ENCODE peak calls at places on chromosomes 7 and 10, in nine cellular contexts. S, T, F, U, I, J, P, C and R are unnamed samples.
A peak's percentile ranks its signal among the peaks of the same experiment; 100 is the strongest.

GRCh38 chr10:67608001-67608400 is 88.0 kb downstream of the CTNNA3 start:
- DNase-seq in S (no peak), T (no peak), F (no peak), U (no peak), I (no peak), J (no peak), P (no peak), C (no peak), R (no peak)

GRCh38 chr7:47008461-47008860 is 573.5 kb downstream of the TNS3 start:
- DNase-seq in S (no peak), T (no peak), F (no peak), U (no peak), I (no peak), J (no peak), P (no peak), C (no peak), R (no peak)

GRCh38 chr10:5947471-5948207 is 29.7 kb downstream of the IL15RA start:
- DNase-seq in S (no peak), T (no peak), F (no peak), U (no peak), I (no peak), J (no peak), P (no peak), C (no peak), R (no peak)

GRCh38 chr7:98365863-98366561 is 34.9 kb downstream of the BAIAP2L1 start:
- DNase-seq in S (no peak), T (no peak), F (no peak), U (no peak), I (peak; percentile 33), J (no peak), P (peak; percentile 74), C (no peak), R (no peak)

GRCh38 chr7:149267733-149268132 is 5.7 kb downstream of the ZNF783 start:
- DNase-seq in S (no peak), T (no peak), F (no peak), U (no peak), I (no peak), J (no peak), P (no peak), C (no peak), R (no peak)

GRCh38 chr7:82323806-82324205 is 119.8 kb downstream of the CACNA2D1 start:
- DNase-seq in S (no peak), T (no peak), F (no peak), U (no peak), I (no peak), J (no peak), P (no peak), C (no peak), R (no peak)

GRCh38 chr7:150415161-150416160 is 35.0 kb upstream of the GIMAP8 start:
- DNase-seq in S (no peak), T (no peak), F (peak; percentile 41), U (no peak), I (no peak), J (no peak), P (no peak), C (no peak), R (peak; percentile 34)

GRCh38 chr10:115045516-115045915 is 47.6 kb upstream of the ATRNL1 start:
- DNase-seq in S (no peak), T (no peak), F (peak; percentile 8), U (no peak), I (no peak), J (no peak), P (no peak), C (no peak), R (no peak)

GRCh38 chr7:133081119-133081604 is 728 bp downstream of the CHCHD3 start:
- DNase-seq in S (peak; percentile 15), T (peak; percentile 49), F (no peak), U (no peak), I (peak; percentile 30), J (no peak), P (no peak), C (no peak), R (peak; percentile 80)

GRCh38 chr7:147088916-147089315 is 972.3 kb downstream of the CNTNAP2 start:
- DNase-seq in S (no peak), T (no peak), F (no peak), U (no peak), I (no peak), J (no peak), P (no peak), C (no peak), R (no peak)

GRCh38 chr7:37645276-37646040 is 38.1 kb upstream of the GPR141 start:
- DNase-seq in S (no peak), T (no peak), F (no peak), U (no peak), I (no peak), J (no peak), P (no peak), C (no peak), R (no peak)

GRCh38 chr10:117152668-117153067 is 14.6 kb upstream of the VAX1 start:
- DNase-seq in S (no peak), T (no peak), F (no peak), U (no peak), I (no peak), J (no peak), P (no peak), C (no peak), R (no peak)

GRCh38 chr7:142870575-142871259 is 14.8 kb downstream of the TRPV6 start:
- DNase-seq in S (no peak), T (no peak), F (peak; percentile 41), U (no peak), I (no peak), J (peak; percentile 35), P (no peak), C (no peak), R (peak; percentile 42)

GRCh38 chr7:142870147-142870559 is 15.3 kb downstream of the EPHB6 start:
- DNase-seq in S (no peak), T (no peak), F (peak; percentile 14), U (no peak), I (no peak), J (peak; percentile 23), P (no peak), C (no peak), R (peak; percentile 30)

GRCh38 chr7:142872106-142872675 is 13.4 kb downstream of the TRPV6 start:
- DNase-seq in S (no peak), T (no peak), F (no peak), U (no peak), I (no peak), J (peak; percentile 26), P (no peak), C (no peak), R (peak; percentile 40)

GRCh38 chr7:142873281-142873784 is 12.2 kb downstream of the TRPV6 start:
- DNase-seq in S (peak; percentile 38), T (peak; percentile 26), F (peak; percentile 84), U (no peak), I (no peak), J (peak; percentile 44), P (peak; percentile 50), C (no peak), R (peak; percentile 89)

DNA sequence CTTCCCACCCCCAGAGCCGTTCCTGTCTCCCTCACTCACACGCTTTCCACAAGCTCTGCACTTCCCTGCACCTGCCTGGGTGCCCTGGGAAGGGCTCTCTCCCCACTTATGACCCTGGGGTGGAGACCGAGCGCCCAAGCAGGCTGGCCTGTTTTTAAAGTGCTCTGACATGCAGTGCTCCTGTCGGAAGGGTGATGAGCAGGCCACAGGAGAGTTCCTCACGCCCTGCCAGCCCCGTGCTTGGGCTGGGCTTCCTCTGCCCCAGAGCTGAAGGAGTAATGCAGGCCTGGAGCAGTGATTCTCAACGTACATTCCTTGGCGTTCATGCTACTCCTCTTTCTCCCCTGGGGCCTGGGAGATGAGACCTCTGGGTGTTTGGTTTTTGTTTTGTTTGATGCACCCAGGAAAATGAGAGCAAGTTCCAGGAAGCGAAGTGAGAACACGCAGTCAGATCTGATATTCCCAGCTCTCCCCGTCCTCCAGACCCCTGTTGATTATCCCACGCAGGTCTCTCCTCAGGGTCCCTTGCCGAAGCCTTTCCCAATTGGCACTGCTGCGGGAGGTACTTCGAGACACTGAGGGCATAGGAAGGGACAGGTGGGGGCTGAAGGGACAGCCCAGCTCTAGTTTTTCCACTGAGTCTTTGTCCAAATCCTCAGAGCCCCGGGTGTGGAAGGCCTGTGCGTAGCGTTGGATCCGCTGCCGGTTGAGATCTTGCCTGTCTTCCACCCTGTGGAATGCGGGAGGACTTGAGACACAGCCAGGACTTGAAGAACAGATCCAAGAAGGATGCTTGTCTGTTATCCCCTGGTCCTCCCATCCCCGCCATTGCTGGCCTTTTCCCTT is 14.1 kb downstream of the TRPV6 start:
- DNase-seq in S (no peak), T (no peak), F (no peak), U (no peak), I (no peak), J (peak; percentile 26), P (no peak), C (no peak), R (no peak)
- H3K4me1 ChIP-seq in S (no peaks in the 10 kb centered on the region), T (no peaks in the 10 kb centered on the region), F (no peaks in the 10 kb centered on the region), U (no peaks in the 10 kb centered on the region), I (no peaks in the 10 kb centered on the region), J (no peaks in the 10 kb centered on the region), P (no peaks in the 10 kb centered on the region), C (no peaks in the 10 kb centered on the region), R (no peaks in the 10 kb centered on the region)

DNA sequence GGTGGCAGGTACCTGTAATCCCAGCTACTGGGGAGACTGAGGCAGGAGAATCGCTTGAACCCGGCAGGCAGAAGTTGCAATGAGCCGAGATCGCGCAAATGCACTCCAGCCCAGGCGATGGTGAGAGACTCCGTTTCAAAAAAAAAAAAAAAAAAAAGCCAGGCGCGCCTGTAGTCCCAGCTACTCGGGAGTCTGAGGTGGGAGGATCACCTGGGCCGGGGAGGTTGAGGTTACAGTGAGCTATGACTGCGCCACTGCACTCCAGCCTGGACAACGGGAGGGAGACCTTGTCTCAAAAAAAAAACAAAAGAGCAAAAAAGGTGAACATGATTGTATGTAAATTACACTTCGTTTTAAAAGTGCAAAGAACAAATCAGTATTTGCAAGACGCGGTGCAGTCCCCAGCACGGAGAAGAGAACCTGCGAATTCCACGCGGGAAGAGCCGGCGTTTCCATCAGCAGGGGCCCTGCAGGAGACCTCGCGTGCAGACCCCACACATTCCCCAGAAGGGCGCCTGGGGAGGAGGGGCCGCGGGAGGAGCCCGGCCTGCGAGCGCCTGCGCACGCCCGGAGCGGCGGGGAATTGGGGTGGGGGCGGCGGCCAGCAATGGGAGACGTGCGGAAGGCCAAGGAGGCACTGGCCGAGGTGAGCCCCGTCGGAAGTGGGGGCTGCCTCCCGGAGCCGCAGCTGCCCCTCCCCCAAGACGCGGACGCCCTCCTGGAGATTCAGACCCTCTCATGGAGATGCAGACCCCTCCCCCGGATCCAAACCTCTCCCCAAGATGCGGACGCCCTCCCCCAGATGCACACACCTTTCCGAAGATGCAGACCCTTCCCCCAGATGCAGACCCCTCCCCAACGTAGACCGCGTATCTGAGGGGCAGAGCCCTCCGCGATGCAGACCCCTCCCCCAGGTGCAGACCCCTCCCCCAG is 16.7 kb upstream of the SUN1 start:
- DNase-seq in S (peak; percentile 23), T (peak; percentile 93), F (peak; percentile 90), U (no peak), I (peak; percentile 46), J (peak; percentile 88), P (no peak), C (peak; percentile 75), R (peak; percentile 96)
- H3K4me1 ChIP-seq in S (peaks cover 17% of the 10 kb centered on the region), T (peaks cover 14% of the 10 kb centered on the region), F (peaks cover 8% of the 10 kb centered on the region), U (peaks cover 38% of the 10 kb centered on the region), I (peaks cover 12% of the 10 kb centered on the region), J (no peaks in the 10 kb centered on the region), P (peaks cover 47% of the 10 kb centered on the region), C (peaks cover 35% of the 10 kb centered on the region), R (peaks cover 6% of the 10 kb centered on the region)

GRCh38 chr10:96701265-96701664 is 19.0 kb downstream of the PIK3AP1 start:
- DNase-seq in S (no peak), T (no peak), F (no peak), U (no peak), I (no peak), J (no peak), P (no peak), C (no peak), R (no peak)
- H3K4me1 ChIP-seq in S (no peaks in the 10 kb centered on the region), T (peaks cover 4% of the 10 kb centered on the region), F (peaks cover 2% of the 10 kb centered on the region), U (peaks cover 1% of the 10 kb centered on the region), I (no peaks in the 10 kb centered on the region), J (peaks cover 4% of the 10 kb centered on the region), P (no peaks in the 10 kb centered on the region), C (no peaks in the 10 kb centered on the region), R (no peaks in the 10 kb centered on the region)

GRCh38 chr7:129840757-129841156 is 112.0 kb downstream of the UBE2H start:
- DNase-seq in S (no peak), T (no peak), F (no peak), U (no peak), I (no peak), J (no peak), P (no peak), C (no peak), R (no peak)
- H3K4me1 ChIP-seq in S (peaks cover 41% of the 10 kb centered on the region), T (peaks cover 44% of the 10 kb centered on the region), F (peaks cover 24% of the 10 kb centered on the region), U (peaks cover 25% of the 10 kb centered on the region), I (no peaks in the 10 kb centered on the region), J (peaks cover 7% of the 10 kb centered on the region), P (peaks cover 18% of the 10 kb centered on the region), C (peaks cover 12% of the 10 kb centered on the region), R (no peaks in the 10 kb centered on the region)